ENCODE peak calls at places on chromosomes 5 and 9, in eight cellular contexts. One of them, this sample, is unnamed.

GRCh38 chr5:28344803-28345433 is 1306.5 kb upstream of the CDH9 start:
- DNase-seq in HCT116: no peak
- DNase-seq in stomach: no peak
- DNase-seq in left lung: no peak
- DNase-seq in tibial artery: no peak
- DNase-seq in neural progenitor cell: peak; percentile 77
- DNase-seq in adrenal gland: no peak
- DNase-seq in H9: peak; percentile 29
- DNase-seq in this sample: no peak

GRCh38 chr5:174221454-174221853 is 175.9 kb downstream of the NSG2 start:
- DNase-seq in HCT116: no peak
- DNase-seq in stomach: no peak
- DNase-seq in left lung: no peak
- DNase-seq in tibial artery: no peak
- DNase-seq in neural progenitor cell: no peak
- DNase-seq in adrenal gland: no peak
- DNase-seq in H9: no peak
- DNase-seq in this sample: no peak

GRCh38 chr5:145957388-145957787 is 21.0 kb downstream of the SH3RF2 start:
- DNase-seq in HCT116: no peak
- DNase-seq in stomach: no peak
- DNase-seq in left lung: no peak
- DNase-seq in tibial artery: no peak
- DNase-seq in neural progenitor cell: no peak
- DNase-seq in adrenal gland: no peak
- DNase-seq in H9: no peak
- DNase-seq in this sample: no peak

GRCh38 chr5:1481999-1482381 is 36.8 kb upstream of the SLC6A3 start:
- DNase-seq in HCT116: no peak
- DNase-seq in stomach: no peak
- DNase-seq in left lung: no peak
- DNase-seq in tibial artery: no peak
- DNase-seq in neural progenitor cell: no peak
- DNase-seq in adrenal gland: no peak
- DNase-seq in H9: no peak
- DNase-seq in this sample: no peak

GRCh38 chr5:128815201-128815600 is 150.1 kb upstream of the SLC27A6 start:
- DNase-seq in HCT116: no peak
- DNase-seq in stomach: no peak
- DNase-seq in left lung: no peak
- DNase-seq in tibial artery: no peak
- DNase-seq in neural progenitor cell: peak; percentile 44
- DNase-seq in adrenal gland: no peak
- DNase-seq in H9: peak; percentile 69
- DNase-seq in this sample: no peak

GRCh38 chr9:124260769-124261603 is 3.2 kb downstream of the NEK6 start:
- DNase-seq in HCT116: no peak
- DNase-seq in stomach: peak; percentile 40
- DNase-seq in left lung: no peak
- DNase-seq in tibial artery: peak; percentile 68
- DNase-seq in neural progenitor cell: no peak
- DNase-seq in adrenal gland: peak; percentile 40
- DNase-seq in H9: no peak
- DNase-seq in this sample: no peak

GRCh38 chr9:127808347-127809001 is 5.8 kb downstream of the FPGS start:
- DNase-seq in HCT116: no peak
- DNase-seq in stomach: no peak
- DNase-seq in left lung: no peak
- DNase-seq in tibial artery: no peak
- DNase-seq in neural progenitor cell: no peak
- DNase-seq in adrenal gland: no peak
- DNase-seq in H9: no peak
- DNase-seq in this sample: no peak

GRCh38 chr5:132748522-132749000 is 1.3 kb downstream of the CCNI2 start:
- DNase-seq in HCT116: no peak
- DNase-seq in stomach: no peak
- DNase-seq in left lung: no peak
- DNase-seq in tibial artery: no peak
- DNase-seq in neural progenitor cell: no peak
- DNase-seq in adrenal gland: no peak
- DNase-seq in H9: no peak
- DNase-seq in this sample: no peak

GRCh38 chr9:127163409-127163808 is 41.0 kb upstream of the ANGPTL2 start:
- DNase-seq in HCT116: no peak
- DNase-seq in stomach: no peak
- DNase-seq in left lung: no peak
- DNase-seq in tibial artery: no peak
- DNase-seq in neural progenitor cell: no peak
- DNase-seq in adrenal gland: peak; percentile 57
- DNase-seq in H9: peak; percentile 19
- DNase-seq in this sample: no peak

GRCh38 chr5:68562308-68562707 is 346.8 kb downstream of the PIK3R1 start:
- DNase-seq in HCT116: no peak
- DNase-seq in stomach: peak; percentile 67
- DNase-seq in left lung: no peak
- DNase-seq in tibial artery: no peak
- DNase-seq in neural progenitor cell: peak; percentile 25
- DNase-seq in adrenal gland: peak; percentile 21
- DNase-seq in H9: no peak
- DNase-seq in this sample: no peak

GRCh38 chr9:92762196-92762595 is 2.4 kb downstream of the BICD2 start:
- DNase-seq in HCT116: no peak
- DNase-seq in stomach: no peak
- DNase-seq in left lung: no peak
- DNase-seq in tibial artery: no peak
- DNase-seq in neural progenitor cell: no peak
- DNase-seq in adrenal gland: no peak
- DNase-seq in H9: no peak
- DNase-seq in this sample: no peak

GRCh38 chr9:92762781-92763708 is 1.6 kb downstream of the BICD2 start:
- DNase-seq in HCT116: no peak
- DNase-seq in stomach: no peak
- DNase-seq in left lung: no peak
- DNase-seq in tibial artery: no peak
- DNase-seq in neural progenitor cell: no peak
- DNase-seq in adrenal gland: no peak
- DNase-seq in H9: peak; percentile 26
- DNase-seq in this sample: no peak

GRCh38 chr9:92764381-92764987 is at the start of gene BICD2:
- DNase-seq in HCT116: no peak
- DNase-seq in stomach: no peak
- DNase-seq in left lung: no peak
- DNase-seq in tibial artery: no peak
- DNase-seq in neural progenitor cell: no peak
- DNase-seq in adrenal gland: no peak
- DNase-seq in H9: no peak
- DNase-seq in this sample: no peak

GRCh38 chr9:92764988-92765936 is 629 bp upstream of the BICD2 start:
- DNase-seq in HCT116: peak; percentile 91
- DNase-seq in stomach: peak; percentile 98
- DNase-seq in left lung: peak; percentile 98
- DNase-seq in tibial artery: peak; percentile 98
- DNase-seq in neural progenitor cell: peak; percentile 99
- DNase-seq in adrenal gland: peak; percentile 98
- DNase-seq in H9: peak; percentile 98
- DNase-seq in this sample: peak; percentile 99

GRCh38 chr9:92763721-92764380 is 782 bp downstream of the BICD2 start:
- DNase-seq in HCT116: no peak
- DNase-seq in stomach: no peak
- DNase-seq in left lung: peak; percentile 58
- DNase-seq in tibial artery: peak; percentile 36
- DNase-seq in neural progenitor cell: peak; percentile 84
- DNase-seq in adrenal gland: peak; percentile 28
- DNase-seq in H9: peak; percentile 41
- DNase-seq in this sample: peak; percentile 68
- H3K4me1 ChIP-seq in HCT116: peaks cover 4% of the 10 kb centered on the region
- H3K4me1 ChIP-seq in stomach: peaks cover 38% of the 10 kb centered on the region
- H3K4me1 ChIP-seq in left lung: peaks cover 22% of the 10 kb centered on the region
- H3K4me1 ChIP-seq in tibial artery: no peaks in the 10 kb centered on the region
- H3K4me1 ChIP-seq in neural progenitor cell: peaks cover 8% of the 10 kb centered on the region
- H3K4me1 ChIP-seq in adrenal gland: peaks cover 48% of the 10 kb centered on the region
- H3K4me1 ChIP-seq in H9: peaks cover 6% of the 10 kb centered on the region
- H3K4me1 ChIP-seq in this sample: peaks cover 55% of the 10 kb centered on the region

DNA sequence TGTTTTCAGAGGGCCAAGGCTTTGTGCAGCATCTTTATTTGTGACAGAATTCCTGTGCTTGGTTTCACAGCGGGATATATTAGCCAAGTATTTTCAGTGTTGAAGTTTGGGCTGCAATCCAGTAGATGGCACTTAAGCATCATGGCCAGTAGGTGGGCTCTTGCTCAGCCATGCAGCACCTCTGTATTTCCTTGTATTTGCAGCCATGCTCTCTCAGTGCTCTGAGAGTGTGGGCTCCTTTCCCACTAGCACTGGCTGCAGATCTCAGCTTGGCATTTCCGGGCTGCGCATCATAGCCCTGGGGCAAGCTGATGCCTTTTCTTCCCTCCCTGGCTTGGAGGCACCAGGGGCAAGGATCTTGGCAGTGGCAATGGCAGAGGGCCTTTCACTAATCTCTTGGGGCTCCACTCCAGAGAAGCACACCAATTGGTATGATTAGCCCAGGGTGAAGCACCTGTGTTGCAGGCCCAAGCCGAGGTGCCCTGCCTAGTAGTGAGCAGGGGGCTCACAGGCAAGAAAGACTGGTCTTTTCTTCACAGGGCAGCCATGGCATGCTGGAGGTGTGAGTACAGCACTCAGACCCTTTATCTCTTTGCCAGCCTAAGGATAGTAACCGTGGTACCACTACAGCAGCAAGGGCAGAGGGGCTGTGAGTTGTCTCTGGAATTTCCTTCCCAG is 48.3 kb downstream of the SLCO6A1 start:
- DNase-seq in HCT116: peak; percentile 40
- DNase-seq in stomach: no peak
- DNase-seq in left lung: no peak
- DNase-seq in tibial artery: no peak
- DNase-seq in neural progenitor cell: peak; percentile 11
- DNase-seq in adrenal gland: no peak
- DNase-seq in H9: peak; percentile 53
- DNase-seq in this sample: no peak
- TF ChIP-seq CTCF in HCT116: peak; percentile 59
- TF ChIP-seq CTCF in stomach: no peak
- TF ChIP-seq CTCF in left lung: no peak
- TF ChIP-seq CTCF in tibial artery: no peak
- TF ChIP-seq CTCF in neural progenitor cell: peak; percentile 34
- TF ChIP-seq CTCF in adrenal gland: no peak
- TF ChIP-seq CTCF in H9: peak; percentile 65
- TF ChIP-seq CTCF in this sample: no peak

DNA sequence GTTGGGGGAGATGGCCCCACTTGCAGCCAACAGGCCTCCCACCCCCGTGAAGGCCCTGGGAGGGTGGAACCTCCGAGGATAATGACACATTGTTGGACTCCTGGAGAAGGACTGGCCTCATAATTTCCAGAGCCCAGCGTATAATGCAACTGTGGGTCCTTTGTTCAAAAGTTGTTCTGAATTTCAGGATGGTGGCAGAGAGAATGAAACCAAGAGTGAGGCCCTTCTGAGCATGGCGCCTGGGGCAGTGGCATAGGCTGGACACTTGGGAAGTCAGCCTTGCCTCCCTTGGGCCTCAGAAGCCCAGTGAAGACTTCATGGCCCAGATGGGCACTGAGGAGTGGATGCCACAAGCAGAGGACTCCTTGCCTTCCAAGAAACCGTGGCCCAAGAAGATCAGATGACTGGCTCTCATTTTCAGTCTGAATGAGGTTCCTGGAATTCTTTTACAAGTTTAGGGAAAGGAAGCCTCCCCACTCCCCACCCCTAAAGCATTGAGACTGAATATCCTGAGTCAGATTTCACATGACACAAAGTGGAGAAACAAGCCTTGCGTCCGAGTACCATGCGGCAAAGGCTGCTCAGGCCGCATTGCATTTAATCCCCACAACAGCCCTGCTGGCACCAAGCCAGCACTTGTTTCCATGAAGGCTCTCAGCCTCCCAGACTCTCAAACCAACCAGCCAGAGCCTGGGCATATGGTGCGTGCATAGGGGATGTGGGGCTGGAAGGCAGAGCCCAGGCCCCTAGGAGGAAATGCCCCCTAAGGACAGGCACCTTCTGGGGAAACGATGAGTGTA is 96.7 kb upstream of the SMIM23 start:
- DNase-seq in HCT116: no peak
- DNase-seq in stomach: no peak
- DNase-seq in left lung: no peak
- DNase-seq in tibial artery: peak; percentile 16
- DNase-seq in neural progenitor cell: no peak
- DNase-seq in adrenal gland: no peak
- DNase-seq in H9: no peak
- DNase-seq in this sample: no peak
- H3K4me1 ChIP-seq in HCT116: no peaks in the 10 kb centered on the region
- H3K4me1 ChIP-seq in stomach: no peaks in the 10 kb centered on the region
- H3K4me1 ChIP-seq in left lung: no peaks in the 10 kb centered on the region
- H3K4me1 ChIP-seq in tibial artery: no peaks in the 10 kb centered on the region
- H3K4me1 ChIP-seq in neural progenitor cell: peaks cover 8% of the 10 kb centered on the region
- H3K4me1 ChIP-seq in adrenal gland: no peaks in the 10 kb centered on the region
- H3K4me1 ChIP-seq in H9: peaks cover 2% of the 10 kb centered on the region
- H3K4me1 ChIP-seq in this sample: no peaks in the 10 kb centered on the region

GRCh38 chr9:121118266-121118665 is 43.5 kb downstream of the CNTRL start:
- DNase-seq in HCT116: no peak
- DNase-seq in stomach: no peak
- DNase-seq in left lung: no peak
- DNase-seq in tibial artery: no peak
- DNase-seq in neural progenitor cell: no peak
- DNase-seq in adrenal gland: no peak
- DNase-seq in H9: no peak
- DNase-seq in this sample: no peak

GRCh38 chr9:121122450-121123032 is 47.8 kb downstream of the CNTRL start:
- DNase-seq in HCT116: no peak
- DNase-seq in stomach: no peak
- DNase-seq in left lung: no peak
- DNase-seq in tibial artery: no peak
- DNase-seq in neural progenitor cell: no peak
- DNase-seq in adrenal gland: no peak
- DNase-seq in H9: no peak
- DNase-seq in this sample: no peak

GRCh38 chr9:121120386-121120785 is 45.6 kb downstream of the CNTRL start:
- DNase-seq in HCT116: no peak
- DNase-seq in stomach: no peak
- DNase-seq in left lung: no peak
- DNase-seq in tibial artery: no peak
- DNase-seq in neural progenitor cell: no peak
- DNase-seq in adrenal gland: no peak
- DNase-seq in H9: no peak
- DNase-seq in this sample: no peak

GRCh38 chr9:121123816-121124536 is 49.2 kb downstream of the CNTRL start:
- DNase-seq in HCT116: no peak
- DNase-seq in stomach: no peak
- DNase-seq in left lung: no peak
- DNase-seq in tibial artery: no peak
- DNase-seq in neural progenitor cell: no peak
- DNase-seq in adrenal gland: no peak
- DNase-seq in H9: no peak
- DNase-seq in this sample: no peak

DNA sequence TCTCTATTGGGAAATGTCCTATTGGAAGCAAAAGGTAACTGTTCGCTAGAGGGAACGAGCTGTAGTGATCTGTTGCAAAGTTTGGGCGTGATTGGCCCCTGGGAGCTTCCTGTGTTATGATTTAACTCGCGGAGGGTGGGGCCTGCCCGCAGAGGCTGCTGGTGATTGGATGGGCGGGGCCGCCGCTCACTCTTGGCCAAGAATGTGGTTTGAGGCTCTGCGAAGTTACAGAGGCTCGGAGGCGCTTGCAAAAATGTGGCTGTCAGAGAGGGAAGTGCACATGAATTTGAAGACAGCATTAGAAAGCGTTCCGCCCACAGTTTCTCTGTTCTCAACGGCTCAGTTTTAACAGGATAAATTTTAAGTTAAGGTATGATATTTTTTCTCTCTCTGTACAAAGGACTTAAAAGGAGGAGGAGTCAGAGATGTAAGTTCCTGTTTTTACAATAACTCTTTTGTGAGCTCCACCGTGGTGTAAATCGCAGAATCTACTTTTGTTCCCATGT is 46.9 kb downstream of the CNTRL start:
- DNase-seq in HCT116: peak; percentile 90
- DNase-seq in stomach: peak; percentile 98
- DNase-seq in left lung: peak; percentile 98
- DNase-seq in tibial artery: peak; percentile 99
- DNase-seq in neural progenitor cell: peak; percentile 94
- DNase-seq in adrenal gland: peak; percentile 99
- DNase-seq in H9: peak; percentile 97
- DNase-seq in this sample: peak; percentile 99
- TF ChIP-seq CTCF in HCT116: peak; percentile 18
- TF ChIP-seq CTCF in stomach: no peak
- TF ChIP-seq CTCF in left lung: peak; percentile 17
- TF ChIP-seq CTCF in tibial artery: peak; percentile 53
- TF ChIP-seq CTCF in neural progenitor cell: peak; percentile 24
- TF ChIP-seq CTCF in adrenal gland: peak; percentile 47
- TF ChIP-seq CTCF in H9: no peak
- TF ChIP-seq CTCF in this sample: peak; percentile 50